ENCODE peak calls at places on chromosomes 6 and 20, in nine cellular contexts. Z is breast epithelium; W is NCI-H1417; X is neural crest cell; F is stimulated activated CD4-positive, alpha-beta T cell treated with anti-CD3 and anti-CD28 coated beads, Interleukin-1b, Interleukin-23, amount 100 ng/mL, for 4 hours; A is A172; B is astrocyte; L is ACHN; P is GM04504. I is an unnamed sample.
A peak's percentile ranks its signal among the peaks of the same experiment; 100 is the strongest.

GRCh38 chr6:166862287-166862977 is 93.9 kb downstream of the RNASET2 start:
- DNase-seq in Z (no peak), W (peak; percentile 84), X (peak; percentile 62), F (peak; percentile 35), A (peak; percentile 2), B (peak; percentile 2), L (no peak), P (no peak), I (no peak)

GRCh38 chr20:17934141-17934862 is 34.3 kb downstream of the SNX5 start:
- DNase-seq in Z (no peak), W (no peak), X (no peak), F (no peak), A (no peak), B (peak; percentile 52), L (no peak), P (no peak), I (peak; percentile 64)

GRCh38 chr6:281469-282103 is 10.7 kb upstream of the DUSP22 start:
- DNase-seq in Z (no peak), W (no peak), X (no peak), F (no peak), A (no peak), B (no peak), L (no peak), P (no peak), I (no peak)

GRCh38 chr6:45082091-45082490 is 246.0 kb upstream of the RUNX2 start:
- DNase-seq in Z (no peak), W (no peak), X (no peak), F (no peak), A (no peak), B (no peak), L (no peak), P (no peak), I (no peak)

GRCh38 chr20:61833807-61834610 is 231.7 kb downstream of the TAF4 start:
- DNase-seq in Z (no peak), W (no peak), X (no peak), F (no peak), A (no peak), B (no peak), L (no peak), P (no peak), I (no peak)

GRCh38 chr6:45548657-45549515 is 171.2 kb upstream of the SUPT3H start:
- DNase-seq in Z (no peak), W (no peak), X (no peak), F (no peak), A (no peak), B (no peak), L (no peak), P (no peak), I (no peak)

GRCh38 chr6:14717307-14717706 is 528.6 kb upstream of the JARID2 start:
- DNase-seq in Z (no peak), W (no peak), X (no peak), F (no peak), A (no peak), B (no peak), L (no peak), P (no peak), I (no peak)

GRCh38 chr6:55175778-55176084 is 1.4 kb downstream of the HCRTR2 start:
- DNase-seq in Z (no peak), W (no peak), X (no peak), F (no peak), A (no peak), B (no peak), L (no peak), P (no peak), I (no peak)

GRCh38 chr6:169722362-169723199 is 1.7 kb downstream of the PHF10 start:
- DNase-seq in Z (peak; percentile 59), W (peak; percentile 70), X (peak; percentile 10), F (no peak), A (peak; percentile 81), B (peak; percentile 85), L (peak; percentile 73), P (no peak), I (peak; percentile 71)

GRCh38 chr6:137496392-137496767 is 2.2 kb upstream of the OLIG3 start:
- DNase-seq in Z (no peak), W (peak; percentile 45), X (peak; percentile 14), F (no peak), A (no peak), B (no peak), L (no peak), P (no peak), I (no peak)

GRCh38 chr6:156538875-156539660 is 238.1 kb upstream of the ARID1B start:
- DNase-seq in Z (no peak), W (peak; percentile 11), X (no peak), F (no peak), A (peak; percentile 3), B (no peak), L (no peak), P (no peak), I (peak; percentile 18)

GRCh38 chr6:93416575-93417420 is 2.6 kb downstream of the EPHA7 start:
- DNase-seq in Z (peak; percentile 52), W (peak; percentile 95), X (peak; percentile 48), F (no peak), A (no peak), B (peak; percentile 6), L (peak; percentile 72), P (no peak), I (no peak)

GRCh38 chr6:14012313-14013036 is 87.7 kb downstream of the RNF182 start:
- DNase-seq in Z (no peak), W (no peak), X (no peak), F (no peak), A (no peak), B (no peak), L (no peak), P (no peak), I (no peak)

GRCh38 chr20:37538003-37538402 is 10.3 kb upstream of the BLCAP start:
- DNase-seq in Z (no peak), W (no peak), X (no peak), F (no peak), A (peak; percentile 48), B (peak; percentile 44), L (peak; percentile 48), P (no peak), I (peak; percentile 63)

GRCh38 chr20:38889792-38890496 is 36.3 kb upstream of the FAM83D start:
- DNase-seq in Z (no peak), W (no peak), X (no peak), F (no peak), A (no peak), B (no peak), L (no peak), P (no peak), I (no peak)

GRCh38 chr6:165671222-165671715 is 8.2 kb upstream of the PDE10A start:
- DNase-seq in Z (no peak), W (no peak), X (no peak), F (no peak), A (no peak), B (no peak), L (no peak), P (no peak), I (no peak)

GRCh38 chr6:36692220-36692619 is 5.4 kb upstream of the RAB44 start:
- DNase-seq in Z (no peak), W (no peak), X (no peak), F (no peak), A (no peak), B (no peak), L (no peak), P (no peak), I (no peak)

GRCh38 chr6:9316831-9317230 is 881.5 kb upstream of the SLC35B3 start:
- DNase-seq in Z (no peak), W (peak; percentile 3), X (no peak), F (no peak), A (no peak), B (no peak), L (no peak), P (no peak), I (no peak)

GRCh38 chr6:163588211-163588919 is 173.8 kb downstream of the QKI start:
- DNase-seq in Z (no peak), W (no peak), X (no peak), F (no peak), A (peak; percentile 58), B (peak; percentile 45), L (no peak), P (peak; percentile 44), I (peak; percentile 78)

GRCh38 chr6:39816744-39817143 is 24.6 kb downstream of the DAAM2 start:
- DNase-seq in Z (no peak), W (no peak), X (no peak), F (no peak), A (no peak), B (peak; percentile 45), L (no peak), P (no peak), I (no peak)

GRCh38 chr20:46073024-46073423 is 16.7 kb downstream of the NCOA5 start:
- DNase-seq in Z (no peak), W (no peak), X (no peak), F (no peak), A (no peak), B (no peak), L (no peak), P (no peak), I (no peak)

GRCh38 chr6:169949501-169950097 is 198.2 kb downstream of the ERMARD start:
- DNase-seq in Z (no peak), W (no peak), X (no peak), F (no peak), A (no peak), B (no peak), L (no peak), P (no peak), I (no peak)

GRCh38 chr20:37081717-37082289 is 14.0 kb downstream of the RBL1 start:
- DNase-seq in Z (no peak), W (no peak), X (peak; percentile 6), F (no peak), A (no peak), B (no peak), L (no peak), P (no peak), I (no peak)

GRCh38 chr20:46580613-46581012 is 30.2 kb upstream of the OCSTAMP start:
- DNase-seq in Z (no peak), W (no peak), X (no peak), F (no peak), A (no peak), B (no peak), L (no peak), P (no peak), I (no peak)

GRCh38 chr20:24027229-24027628 is 38.6 kb upstream of the GGTLC1 start:
- DNase-seq in Z (no peak), W (no peak), X (no peak), F (peak; percentile 27), A (peak; percentile 59), B (no peak), L (no peak), P (no peak), I (no peak)

GRCh38 chr6:105678516-105678915 is 275.6 kb upstream of the PREP start:
- DNase-seq in Z (no peak), W (no peak), X (no peak), F (no peak), A (no peak), B (peak; percentile 13), L (no peak), P (peak; percentile 36), I (no peak)